ENCODE peak calls at places on chromosomes 12 and 14, in seven cellular contexts. B, D, N, W, T, Z and H are unnamed samples.

GRCh38 chr12:16603916-16604575 is 1.9 kb downstream of the LMO3 start:
- DNase-seq in Z (no peak), B (peak; percentile 28), T (no peak), N (peak; percentile 34), W (no peak), D (peak; percentile 49), H (no peak)

GRCh38 chr12:128652136-128652751 is 171.5 kb downstream of the SLC15A4 start:
- DNase-seq in B (no peak), W (no peak), T (no peak), D (no peak), Z (no peak), N (no peak), H (no peak)

GRCh38 chr12:19431407-19432308 is 7.6 kb upstream of the AEBP2 start:
- DNase-seq in T (peak; percentile 88), N (no peak), D (peak; percentile 49), B (peak; percentile 86), Z (no peak), W (peak; percentile 68), H (peak; percentile 73)

GRCh38 chr14:28254768-28255167 is 511.8 kb upstream of the FOXG1 start:
- DNase-seq in D (no peak), T (no peak), W (no peak), N (no peak), B (no peak), Z (no peak), H (no peak)

GRCh38 chr14:96479435-96480146 is 22.6 kb upstream of the PAPOLA start:
- DNase-seq in D (peak; percentile 37), Z (no peak), W (no peak), B (no peak), N (no peak), T (peak; percentile 44), H (no peak)

GRCh38 chr14:67457782-67458181 is 30.7 kb downstream of the TMEM229B start:
- DNase-seq in D (peak; percentile 17), T (no peak), Z (peak; percentile 72), W (peak; percentile 37), N (peak; percentile 83), B (no peak), H (no peak)

GRCh38 chr12:96241484-96242256 is 47.5 kb downstream of the ELK3 start:
- DNase-seq in Z (peak; percentile 82), D (peak; percentile 62), B (no peak), T (peak; percentile 48), N (no peak), W (no peak), H (peak; percentile 92)

GRCh38 chr14:103686831-103687485 is 28.3 kb downstream of the XRCC3 start:
- DNase-seq in D (peak; percentile 81), T (peak; percentile 55), B (no peak), Z (no peak), N (no peak), W (no peak), H (no peak)

GRCh38 chr14:75454963-75455546 is 27.2 kb downstream of the JDP2 start:
- DNase-seq in D (peak; percentile 85), Z (peak; percentile 89), W (peak; percentile 94), N (peak; percentile 71), B (peak; percentile 43), T (peak; percentile 76), H (no peak)

GRCh38 chr12:121825041-121825523 is 21.3 kb downstream of the SETD1B start:
- DNase-seq in W (no peak), Z (no peak), N (no peak), B (no peak), D (no peak), T (no peak), H (no peak)

GRCh38 chr12:121823101-121823726 is 19.4 kb downstream of the SETD1B start:
- DNase-seq in B (no peak), W (no peak), N (no peak), Z (peak; percentile 52), D (no peak), T (no peak), H (no peak)

GRCh38 chr12:121826318-121826954 is 22.6 kb downstream of the SETD1B start:
- DNase-seq in D (no peak), W (no peak), N (no peak), Z (no peak), T (no peak), B (no peak), H (no peak)

GRCh38 chr12:121822393-121823100 is 18.7 kb downstream of the SETD1B start:
- DNase-seq in N (no peak), T (no peak), Z (no peak), W (no peak), B (no peak), D (no peak), H (no peak)

GRCh38 chr12:121823727-121824115 is 19.9 kb downstream of the SETD1B start:
- DNase-seq in Z (peak; percentile 84), N (no peak), T (no peak), B (no peak), W (no peak), D (no peak), H (no peak)
- H3K36me3 ChIP-seq in Z (no peaks in the 10 kb centered on the region), N (peaks cover 53% of the 10 kb centered on the region), T (peaks cover 68% of the 10 kb centered on the region), B (peaks cover 73% of the 10 kb centered on the region), W (peaks cover 3% of the 10 kb centered on the region), D (peaks cover 34% of the 10 kb centered on the region), H (peaks cover 58% of the 10 kb centered on the region)

GRCh38 chr12:113519464-113520191 is 48.0 kb upstream of the LHX5 start:
- DNase-seq in T (no peak), Z (no peak), D (no peak), N (no peak), B (no peak), W (no peak), H (no peak)

GRCh38 chr12:113512568-113512967 is 40.9 kb upstream of the LHX5 start:
- DNase-seq in B (no peak), N (no peak), D (no peak), Z (no peak), W (no peak), T (no peak), H (no peak)

GRCh38 chr12:113514602-113515001 is 42.9 kb upstream of the LHX5 start:
- DNase-seq in W (no peak), T (no peak), B (no peak), Z (no peak), D (no peak), N (no peak), H (no peak)

DNA sequence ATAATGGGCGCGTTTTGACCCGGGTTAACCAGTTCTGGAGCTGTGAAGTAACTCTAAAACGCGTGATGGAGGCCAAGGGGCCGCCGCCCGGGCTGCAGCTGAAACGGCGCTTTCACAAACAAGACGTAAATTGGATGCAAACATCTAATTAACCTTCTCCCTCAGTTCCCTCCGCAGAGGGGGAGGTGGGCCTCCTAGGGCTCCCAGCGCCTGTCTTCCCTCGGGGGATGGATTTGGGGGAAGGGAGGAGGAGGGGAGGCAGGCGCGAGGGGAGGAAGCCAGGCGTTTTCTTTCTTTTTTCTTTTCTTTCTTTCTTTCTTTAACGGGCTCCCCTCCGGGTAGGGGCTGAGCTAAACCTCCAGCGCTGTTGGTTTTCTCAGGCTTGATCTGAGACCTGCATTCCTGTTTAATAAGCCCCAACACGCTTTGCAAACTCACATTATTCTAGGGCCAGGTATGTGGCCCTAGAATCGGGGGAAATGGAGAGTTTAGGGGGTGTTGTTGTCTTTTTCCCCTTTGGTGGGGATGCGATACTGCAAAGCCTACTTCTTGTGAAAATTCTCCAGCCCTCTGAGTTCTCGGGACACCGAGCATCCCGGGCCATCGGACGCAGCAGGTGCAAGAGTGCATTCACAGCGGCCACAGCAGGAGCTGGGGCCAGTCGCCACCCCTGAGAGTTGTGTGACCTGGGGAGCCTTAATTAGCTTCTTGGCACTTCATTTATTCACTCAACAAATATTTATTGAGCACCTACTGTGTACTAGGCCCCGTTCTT is 43.6 kb upstream of the LHX5 start:
- DNase-seq in N (no peak), D (no peak), B (peak; percentile 28), T (no peak), Z (no peak), W (no peak), H (no peak)
- H3K4me3 ChIP-seq in N (no peak overlapping the region), D (no peak overlapping the region), B (no peak overlapping the region), T (no peak overlapping the region), Z (no peak overlapping the region), W (no peak overlapping the region), H (no peak overlapping the region)

DNA sequence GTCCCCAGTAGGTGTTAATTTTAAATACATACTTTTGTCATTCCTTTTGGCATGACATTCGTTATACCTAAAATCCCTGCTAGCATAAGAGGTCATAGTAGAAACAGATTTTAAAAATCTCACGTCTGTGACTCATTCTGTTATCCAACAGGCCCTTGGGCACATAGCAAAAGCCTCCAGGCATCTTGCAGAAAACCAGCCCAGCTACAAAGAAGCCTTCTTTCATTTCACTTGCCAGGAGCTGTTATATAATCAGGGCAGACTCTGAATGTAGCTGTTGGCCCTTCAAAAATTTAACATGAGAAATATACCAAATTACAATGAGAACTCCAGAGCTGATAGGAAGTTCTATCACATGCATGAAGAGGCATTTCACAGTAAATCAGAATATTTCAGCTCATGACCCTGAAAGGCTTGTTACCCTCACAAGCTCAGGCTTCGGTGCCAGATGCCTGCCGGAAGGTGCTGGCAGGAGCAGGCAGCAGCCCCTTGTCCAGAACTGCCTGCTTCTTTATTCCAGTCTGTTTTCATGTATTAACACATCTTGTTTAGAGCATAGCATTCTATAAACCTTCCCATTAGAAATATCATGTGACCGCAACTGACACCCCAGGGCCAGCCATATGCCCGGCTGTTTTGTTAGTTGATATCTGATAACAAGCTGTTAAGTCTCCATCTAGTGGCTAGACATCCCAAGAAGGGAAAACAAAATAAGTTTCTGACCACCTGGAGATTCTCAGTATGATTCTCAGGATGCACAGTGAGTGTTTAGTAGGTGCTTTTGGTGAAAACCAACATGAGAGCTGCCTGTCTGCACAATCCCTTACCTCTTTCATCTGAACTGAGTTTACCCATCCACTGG is 17.8 kb downstream of the E2F7 start:
- DNase-seq in Z (no peak), D (no peak), B (no peak), T (no peak), N (no peak), W (no peak), H (no peak)
- H3K36me3 ChIP-seq in Z (no peaks in the 10 kb centered on the region), D (no peaks in the 10 kb centered on the region), B (peaks cover 71% of the 10 kb centered on the region), T (peaks cover 2% of the 10 kb centered on the region), N (no peaks in the 10 kb centered on the region), W (no peaks in the 10 kb centered on the region), H (peaks cover 1% of the 10 kb centered on the region)

GRCh38 chr12:53618340-53618739 is 7.8 kb downstream of the ATF7 start:
- DNase-seq in B (no peak), W (no peak), N (no peak), T (no peak), Z (no peak), D (no peak), H (no peak)
- H3K4me3 ChIP-seq in B (no peak overlapping the region), W (no peak overlapping the region), N (no peak overlapping the region), T (no peak overlapping the region), Z (no peak overlapping the region), D (no peak overlapping the region), H (no peak overlapping the region)

DNA sequence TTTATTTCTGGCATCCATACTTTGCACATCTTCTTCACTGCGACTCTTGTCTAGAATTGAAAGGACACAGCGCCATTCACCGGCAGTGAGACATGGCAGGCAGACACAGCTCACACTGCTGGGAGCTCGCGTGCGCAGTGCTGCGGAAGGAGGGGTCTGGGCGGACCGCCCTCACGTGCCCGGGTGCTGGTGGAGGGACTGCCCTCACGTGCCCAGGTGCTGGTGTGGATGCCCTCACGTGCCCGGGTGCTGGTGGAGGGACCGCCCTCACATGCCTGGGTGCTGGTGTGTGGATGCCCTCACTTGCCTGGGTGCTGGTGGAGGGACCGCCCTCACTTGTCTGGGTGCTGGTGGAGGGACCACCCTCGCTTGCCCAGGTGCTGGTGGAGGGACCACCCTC is 27.9 kb upstream of the GOLGA3 start:
- DNase-seq in Z (no peak), D (no peak), B (no peak), N (no peak), T (no peak), W (no peak), H (no peak)
- H3K36me3 ChIP-seq in Z (no peaks in the 10 kb centered on the region), D (peaks cover 52% of the 10 kb centered on the region), B (no peaks in the 10 kb centered on the region), N (peaks cover 60% of the 10 kb centered on the region), T (peaks cover 68% of the 10 kb centered on the region), W (no peaks in the 10 kb centered on the region), H (peaks cover 44% of the 10 kb centered on the region)